ENCODE peak calls at places on chromosomes 7 and 10, in six cellular contexts. One of them, this sample, is unnamed.

GRCh38 chr7:47582748-47583740 is 1.1 kb upstream of the TNS3 start:
- DNase-seq in heart right ventricle: no peak
- DNase-seq in OCI-LY7: no peak
- DNase-seq in AG04450: no peak
- DNase-seq in transverse colon: no peak
- DNase-seq in PC-3: no peak
- DNase-seq in this sample: no peak

GRCh38 chr10:127033569-127034175 is 128.4 kb downstream of the DOCK1 start:
- DNase-seq in heart right ventricle: no peak
- DNase-seq in OCI-LY7: no peak
- DNase-seq in AG04450: no peak
- DNase-seq in transverse colon: no peak
- DNase-seq in PC-3: no peak
- DNase-seq in this sample: no peak

GRCh38 chr7:169165-169853 is 23.1 kb upstream of the FAM20C start:
- DNase-seq in heart right ventricle: no peak
- DNase-seq in OCI-LY7: no peak
- DNase-seq in AG04450: no peak
- DNase-seq in transverse colon: no peak
- DNase-seq in PC-3: no peak
- DNase-seq in this sample: no peak

GRCh38 chr10:93334901-93335312 is 147.2 kb downstream of the MYOF start:
- DNase-seq in heart right ventricle: no peak
- DNase-seq in OCI-LY7: no peak
- DNase-seq in AG04450: no peak
- DNase-seq in transverse colon: no peak
- DNase-seq in PC-3: peak; percentile 95
- DNase-seq in this sample: peak; percentile 91

GRCh38 chr10:86655173-86655540 is 810 bp downstream of the OPN4 start:
- DNase-seq in heart right ventricle: no peak
- DNase-seq in OCI-LY7: no peak
- DNase-seq in AG04450: no peak
- DNase-seq in transverse colon: no peak
- DNase-seq in PC-3: no peak
- DNase-seq in this sample: no peak

GRCh38 chr7:39132306-39132705 is 154.6 kb downstream of the POU6F2 start:
- DNase-seq in heart right ventricle: no peak
- DNase-seq in OCI-LY7: no peak
- DNase-seq in AG04450: no peak
- DNase-seq in transverse colon: no peak
- DNase-seq in PC-3: no peak
- DNase-seq in this sample: no peak

GRCh38 chr10:63363951-63364350 is 101.8 kb downstream of the JMJD1C start:
- DNase-seq in heart right ventricle: no peak
- DNase-seq in OCI-LY7: no peak
- DNase-seq in AG04450: no peak
- DNase-seq in transverse colon: no peak
- DNase-seq in PC-3: no peak
- DNase-seq in this sample: no peak

GRCh38 chr10:97327348-97328294 is 6.9 kb downstream of the FRAT2 start:
- DNase-seq in heart right ventricle: no peak
- DNase-seq in OCI-LY7: no peak
- DNase-seq in AG04450: no peak
- DNase-seq in transverse colon: no peak
- DNase-seq in PC-3: peak; percentile 66
- DNase-seq in this sample: no peak

GRCh38 chr10:130899856-130900255 is 411.7 kb downstream of the TCERG1L start:
- DNase-seq in heart right ventricle: no peak
- DNase-seq in OCI-LY7: no peak
- DNase-seq in AG04450: no peak
- DNase-seq in transverse colon: no peak
- DNase-seq in PC-3: no peak
- DNase-seq in this sample: no peak

GRCh38 chr10:50392966-50393718 is 141.8 kb upstream of the ASAH2 start:
- DNase-seq in heart right ventricle: no peak
- DNase-seq in OCI-LY7: no peak
- DNase-seq in AG04450: no peak
- DNase-seq in transverse colon: no peak
- DNase-seq in PC-3: peak; percentile 94
- DNase-seq in this sample: peak; percentile 46

GRCh38 chr7:144824360-144824759 is 11.5 kb downstream of the TPK1 start:
- DNase-seq in heart right ventricle: no peak
- DNase-seq in OCI-LY7: no peak
- DNase-seq in AG04450: peak; percentile 8
- DNase-seq in transverse colon: no peak
- DNase-seq in PC-3: peak; percentile 82
- DNase-seq in this sample: peak; percentile 59

GRCh38 chr10:13272164-13272571 is 27.7 kb downstream of the PHYH start:
- DNase-seq in heart right ventricle: peak; percentile 40
- DNase-seq in OCI-LY7: peak; percentile 94
- DNase-seq in AG04450: peak; percentile 38
- DNase-seq in transverse colon: peak; percentile 12
- DNase-seq in PC-3: no peak
- DNase-seq in this sample: no peak

GRCh38 chr7:2106920-2107319 is 125.8 kb downstream of the MAD1L1 start:
- DNase-seq in heart right ventricle: peak; percentile 53
- DNase-seq in OCI-LY7: no peak
- DNase-seq in AG04450: no peak
- DNase-seq in transverse colon: no peak
- DNase-seq in PC-3: peak; percentile 52
- DNase-seq in this sample: peak; percentile 95

GRCh38 chr10:116146374-116146773 is 126.6 kb downstream of the GFRA1 start:
- DNase-seq in heart right ventricle: no peak
- DNase-seq in OCI-LY7: no peak
- DNase-seq in AG04450: no peak
- DNase-seq in transverse colon: no peak
- DNase-seq in PC-3: no peak
- DNase-seq in this sample: no peak

GRCh38 chr7:6460990-6461584 is 13.3 kb upstream of the DAGLB start:
- DNase-seq in heart right ventricle: no peak
- DNase-seq in OCI-LY7: no peak
- DNase-seq in AG04450: no peak
- DNase-seq in transverse colon: no peak
- DNase-seq in PC-3: no peak
- DNase-seq in this sample: no peak

GRCh38 chr7:70972693-70973092 is 159.3 kb upstream of the GALNT17 start:
- DNase-seq in heart right ventricle: no peak
- DNase-seq in OCI-LY7: no peak
- DNase-seq in AG04450: no peak
- DNase-seq in transverse colon: no peak
- DNase-seq in PC-3: no peak
- DNase-seq in this sample: no peak

GRCh38 chr7:98831641-98832221 is 38.1 kb downstream of the TMEM130 start:
- DNase-seq in heart right ventricle: no peak
- DNase-seq in OCI-LY7: peak; percentile 25
- DNase-seq in AG04450: no peak
- DNase-seq in transverse colon: peak; percentile 12
- DNase-seq in PC-3: peak; percentile 25
- DNase-seq in this sample: no peak

GRCh38 chr7:155395176-155395797 is 62.6 kb upstream of the EN2 start:
- DNase-seq in heart right ventricle: no peak
- DNase-seq in OCI-LY7: no peak
- DNase-seq in AG04450: no peak
- DNase-seq in transverse colon: no peak
- DNase-seq in PC-3: no peak
- DNase-seq in this sample: no peak

GRCh38 chr7:12475362-12476063 is 71.8 kb upstream of the VWDE start:
- DNase-seq in heart right ventricle: no peak
- DNase-seq in OCI-LY7: no peak
- DNase-seq in AG04450: no peak
- DNase-seq in transverse colon: no peak
- DNase-seq in PC-3: peak; percentile 80
- DNase-seq in this sample: peak; percentile 41

GRCh38 chr7:92293887-92294616 is 48.3 kb downstream of the ANKIB1 start:
- DNase-seq in heart right ventricle: no peak
- DNase-seq in OCI-LY7: no peak
- DNase-seq in AG04450: no peak
- DNase-seq in transverse colon: no peak
- DNase-seq in PC-3: no peak
- DNase-seq in this sample: no peak

GRCh38 chr7:112448891-112449290 is 1.4 kb upstream of the IFRD1 start:
- DNase-seq in heart right ventricle: no peak
- DNase-seq in OCI-LY7: no peak
- DNase-seq in AG04450: no peak
- DNase-seq in transverse colon: no peak
- DNase-seq in PC-3: peak; percentile 19
- DNase-seq in this sample: peak; percentile 8

GRCh38 chr10:122192142-122192541 is 79.0 kb upstream of the BTBD16 start:
- DNase-seq in heart right ventricle: peak; percentile 36
- DNase-seq in OCI-LY7: no peak
- DNase-seq in AG04450: no peak
- DNase-seq in transverse colon: no peak
- DNase-seq in PC-3: no peak
- DNase-seq in this sample: no peak

GRCh38 chr10:102603946-102604345 is 40.3 kb upstream of the TRIM8 start:
- DNase-seq in heart right ventricle: no peak
- DNase-seq in OCI-LY7: no peak
- DNase-seq in AG04450: no peak
- DNase-seq in transverse colon: no peak
- DNase-seq in PC-3: no peak
- DNase-seq in this sample: no peak

GRCh38 chr10:6114299-6114698 is 25.5 kb downstream of the RBM17 start:
- DNase-seq in heart right ventricle: no peak
- DNase-seq in OCI-LY7: no peak
- DNase-seq in AG04450: no peak
- DNase-seq in transverse colon: no peak
- DNase-seq in PC-3: no peak
- DNase-seq in this sample: no peak

GRCh38 chr7:91043924-91044660 is 220.1 kb upstream of the FZD1 start:
- DNase-seq in heart right ventricle: no peak
- DNase-seq in OCI-LY7: no peak
- DNase-seq in AG04450: no peak
- DNase-seq in transverse colon: no peak
- DNase-seq in PC-3: no peak
- DNase-seq in this sample: no peak

GRCh38 chr7:91045626-91046025 is 218.6 kb upstream of the FZD1 start:
- DNase-seq in heart right ventricle: no peak
- DNase-seq in OCI-LY7: no peak
- DNase-seq in AG04450: no peak
- DNase-seq in transverse colon: no peak
- DNase-seq in PC-3: no peak
- DNase-seq in this sample: no peak

GRCh38 chr7:91047636-91048035 is 216.6 kb upstream of the FZD1 start:
- DNase-seq in heart right ventricle: no peak
- DNase-seq in OCI-LY7: no peak
- DNase-seq in AG04450: no peak
- DNase-seq in transverse colon: no peak
- DNase-seq in PC-3: no peak
- DNase-seq in this sample: no peak

GRCh38 chr7:91043181-91043580 is 221.1 kb upstream of the FZD1 start:
- DNase-seq in heart right ventricle: no peak
- DNase-seq in OCI-LY7: no peak
- DNase-seq in AG04450: no peak
- DNase-seq in transverse colon: no peak
- DNase-seq in PC-3: no peak
- DNase-seq in this sample: no peak

GRCh38 chr7:91046322-91047088 is 217.7 kb upstream of the FZD1 start:
- DNase-seq in heart right ventricle: no peak
- DNase-seq in OCI-LY7: no peak
- DNase-seq in AG04450: no peak
- DNase-seq in transverse colon: no peak
- DNase-seq in PC-3: peak; percentile 45
- DNase-seq in this sample: no peak
- TF ChIP-seq CTCF in heart right ventricle: peak; percentile 49
- TF ChIP-seq CTCF in OCI-LY7: peak; percentile 78
- TF ChIP-seq CTCF in AG04450: peak; percentile 39
- TF ChIP-seq CTCF in transverse colon: peak; percentile 8
- TF ChIP-seq CTCF in PC-3: peak; percentile 55
- TF ChIP-seq CTCF in this sample: peak; percentile 65

GRCh38 chr10:48462482-48463020 is 142.3 kb downstream of the ARHGAP22 start:
- DNase-seq in heart right ventricle: no peak
- DNase-seq in OCI-LY7: no peak
- DNase-seq in AG04450: no peak
- DNase-seq in transverse colon: no peak
- DNase-seq in PC-3: no peak
- DNase-seq in this sample: no peak
- H3K27ac ChIP-seq in heart right ventricle: no peak overlapping the region
- H3K27ac ChIP-seq in OCI-LY7: no peak overlapping the region
- H3K27ac ChIP-seq in AG04450: no peak overlapping the region
- H3K27ac ChIP-seq in transverse colon: no peak overlapping the region
- H3K27ac ChIP-seq in PC-3: no peak overlapping the region
- H3K27ac ChIP-seq in this sample: peak overlapping the region; percentile 8

GRCh38 chr7:157474685-157475084 is 137.9 kb downstream of the DNAJB6 start:
- DNase-seq in heart right ventricle: no peak
- DNase-seq in OCI-LY7: peak; percentile 45
- DNase-seq in AG04450: no peak
- DNase-seq in transverse colon: no peak
- DNase-seq in PC-3: peak; percentile 29
- DNase-seq in this sample: no peak
- TF ChIP-seq CTCF in heart right ventricle: no peak
- TF ChIP-seq CTCF in OCI-LY7: peak; percentile 77
- TF ChIP-seq CTCF in AG04450: peak; percentile 29
- TF ChIP-seq CTCF in transverse colon: peak; percentile 20
- TF ChIP-seq CTCF in PC-3: peak; percentile 55
- TF ChIP-seq CTCF in this sample: peak; percentile 30

GRCh38 chr7:125255793-125256192 is 326.2 kb upstream of the POT1 start:
- DNase-seq in heart right ventricle: no peak
- DNase-seq in OCI-LY7: no peak
- DNase-seq in AG04450: no peak
- DNase-seq in transverse colon: no peak
- DNase-seq in PC-3: peak; percentile 16
- DNase-seq in this sample: no peak
- H3K27ac ChIP-seq in heart right ventricle: no peak overlapping the region
- H3K27ac ChIP-seq in OCI-LY7: no peak overlapping the region
- H3K27ac ChIP-seq in AG04450: no peak overlapping the region
- H3K27ac ChIP-seq in transverse colon: no peak overlapping the region
- H3K27ac ChIP-seq in PC-3: no peak overlapping the region
- H3K27ac ChIP-seq in this sample: no peak overlapping the region

DNA sequence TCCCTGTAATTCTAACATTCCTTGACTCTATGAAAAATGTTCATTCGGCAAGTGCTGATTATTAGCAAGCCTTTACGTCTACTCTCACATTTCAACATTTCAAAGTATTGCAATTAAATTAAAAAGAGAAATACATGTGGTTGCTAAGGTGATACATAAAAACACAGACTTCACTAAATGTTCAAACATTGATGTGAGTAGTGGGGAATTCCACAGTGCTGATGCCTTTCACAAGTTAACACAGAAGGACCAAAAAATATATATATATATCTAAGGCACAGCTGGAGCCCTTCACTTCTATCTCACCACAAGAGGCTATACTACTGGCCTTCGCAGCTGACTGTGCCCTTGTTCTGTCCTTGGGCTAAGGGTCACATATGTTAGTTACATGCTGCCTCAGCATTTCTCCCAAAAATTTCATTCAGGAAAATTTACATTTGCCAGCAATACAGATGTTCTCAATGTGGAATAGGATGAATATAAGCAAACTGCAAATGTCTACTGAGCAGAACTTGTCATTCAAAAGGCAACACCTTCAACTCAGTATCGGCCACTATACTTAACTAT is 13.9 kb downstream of the CTTNBP2 start:
- DNase-seq in heart right ventricle: no peak
- DNase-seq in OCI-LY7: no peak
- DNase-seq in AG04450: no peak
- DNase-seq in transverse colon: no peak
- DNase-seq in PC-3: no peak
- DNase-seq in this sample: no peak
- TF ChIP-seq CTCF in heart right ventricle: no peak
- TF ChIP-seq CTCF in OCI-LY7: no peak
- TF ChIP-seq CTCF in AG04450: no peak
- TF ChIP-seq CTCF in transverse colon: no peak
- TF ChIP-seq CTCF in PC-3: no peak
- TF ChIP-seq CTCF in this sample: no peak